ENCODE peak calls at places on chromosome 9, in six cellular contexts. N, F, O, W, B and G are unnamed samples.

GRCh38 chr9:68949271-68950000 is 64.5 kb downstream of the PRKACG start:
- DNase-seq in F (peak), B (no peak), W (no peak), O (peak), N (peak), G (no peak)

GRCh38 chr9:89021154-89021803 is 30.0 kb downstream of the S1PR3 start:
- DNase-seq in F (peak), N (peak), W (no peak), B (peak), O (no peak), G (no peak)

GRCh38 chr9:13267743-13268142 is 11.7 kb downstream of the MPDZ start:
- DNase-seq in B (no peak), F (no peak), O (no peak), W (no peak), N (peak), G (no peak)

GRCh38 chr9:81191222-81191621 is 498.1 kb downstream of the TLE1 start:
- DNase-seq in N (no peak), F (no peak), O (no peak), W (no peak), B (no peak), G (no peak)

GRCh38 chr9:82682431-82682830 is 380.5 kb downstream of the RASEF start:
- DNase-seq in N (no peak), B (no peak), W (no peak), F (no peak), O (no peak), G (no peak)

GRCh38 chr9:788777-789176 is 52.7 kb upstream of the DMRT1 start:
- DNase-seq in B (no peak), O (no peak), N (no peak), W (no peak), F (no peak), G (no peak)

GRCh38 chr9:135030711-135031245 is 56.7 kb upstream of the OLFM1 start:
- DNase-seq in F (no peak), B (no peak), N (no peak), W (no peak), O (no peak), G (no peak)

GRCh38 chr9:33166263-33167083 is 663 bp downstream of the B4GALT1 start:
- DNase-seq in W (peak), N (no peak), B (no peak), F (no peak), O (no peak), G (peak)

GRCh38 chr9:81035171-81035570 is 654.2 kb downstream of the TLE1 start:
- DNase-seq in N (peak), O (no peak), W (no peak), B (no peak), F (no peak), G (no peak)

GRCh38 chr9:109974143-109974917 is 194.3 kb downstream of the PALM2AKAP2 start:
- DNase-seq in F (no peak), N (no peak), O (no peak), B (no peak), W (no peak), G (no peak)

DNA sequence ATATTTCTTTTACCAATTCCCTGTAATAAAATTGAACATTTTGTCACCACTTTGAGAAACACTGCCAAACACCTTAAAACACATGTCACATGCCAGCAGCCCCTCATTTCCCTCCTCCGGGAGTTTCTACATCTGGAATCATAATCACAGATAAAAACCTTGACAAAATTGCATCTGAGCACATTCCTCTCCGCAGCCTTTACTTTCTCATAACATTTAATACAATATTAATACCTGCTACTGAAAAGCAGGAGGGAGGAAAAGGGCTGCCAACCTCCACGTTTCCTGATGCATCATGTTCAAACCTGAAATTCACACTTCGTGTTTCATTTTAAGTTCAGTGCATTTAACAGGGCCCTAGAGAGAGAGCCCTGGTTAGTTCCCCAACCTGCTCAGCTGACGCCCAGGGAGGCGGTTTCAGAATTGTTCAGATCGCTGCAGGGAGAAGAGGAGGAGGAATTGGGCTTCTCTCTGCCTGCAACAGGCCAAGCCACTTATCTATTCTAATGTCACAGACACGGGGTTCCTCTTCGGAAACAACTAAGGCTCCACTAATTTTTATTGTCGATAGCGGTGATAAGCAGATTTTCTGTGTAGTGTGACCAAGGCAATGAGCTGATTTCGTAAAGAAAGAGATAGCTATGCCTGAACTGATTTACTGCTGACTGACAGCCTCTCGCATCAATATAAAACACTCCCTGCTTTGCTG is 5.0 kb upstream of the LHX2 start:
- DNase-seq in B (no peak), F (no peak), N (no peak), W (no peak), O (no peak), G (no peak)
- H3K4me3 ChIP-seq in B (no peak), F (no peak), N (no peak), W (no peak), O (no peak), G (no peak)

GRCh38 chr9:130447193-130447816 is 2.5 kb downstream of the ASS1 start:
- DNase-seq in O (no peak), N (no peak), W (no peak), B (peak), F (no peak), G (no peak)

GRCh38 chr9:130445268-130445983 is 665 bp downstream of the ASS1 start:
- DNase-seq in B (no peak), N (peak), W (peak), O (no peak), F (no peak), G (peak)

GRCh38 chr9:130448035-130448624 is 3.4 kb downstream of the ASS1 start:
- DNase-seq in O (no peak), N (no peak), F (no peak), B (no peak), W (no peak), G (peak)

GRCh38 chr9:130444565-130445221 is at the start of gene ASS1:
- DNase-seq in B (peak), F (peak), O (peak), N (no peak), W (peak), G (peak)

DNA sequence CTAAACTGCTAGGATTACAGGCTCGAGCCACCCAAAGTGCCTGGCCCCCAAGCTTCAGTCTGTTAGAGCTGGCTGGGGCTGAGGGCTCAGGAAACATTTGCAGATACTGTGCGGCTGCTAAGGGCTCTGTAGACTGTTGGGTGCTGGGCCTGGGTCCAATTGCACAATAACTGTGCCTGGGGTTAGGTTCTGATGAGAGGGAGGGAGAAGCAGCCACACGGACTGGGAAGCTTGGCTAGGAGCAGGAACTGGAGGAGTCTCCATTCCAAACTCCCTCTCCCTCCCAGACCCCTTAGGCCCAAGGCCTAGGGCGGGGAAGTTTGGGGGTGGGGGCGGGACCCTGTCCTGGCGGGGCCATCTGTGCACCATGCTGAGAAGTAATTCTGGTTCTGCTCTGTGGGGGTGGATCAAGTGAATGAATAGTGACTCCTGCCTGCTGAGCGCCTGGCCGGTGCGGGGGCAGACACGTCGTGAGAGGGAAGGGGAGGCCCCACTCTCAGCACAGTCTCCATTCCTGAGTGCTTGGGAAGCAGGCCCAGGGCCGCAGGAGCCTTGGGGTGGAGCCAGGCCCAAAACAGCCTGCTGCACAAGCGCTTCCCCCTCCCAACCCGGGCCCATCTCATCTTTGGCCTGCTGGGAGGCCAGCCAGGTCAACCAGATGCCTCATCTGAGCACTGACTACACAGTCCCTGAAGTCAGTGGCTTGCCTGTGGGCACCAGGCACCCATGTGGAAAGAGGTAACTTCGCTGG is 1.5 kb downstream of the ASS1 start:
- DNase-seq in N (peak), O (no peak), W (peak), F (peak), B (no peak), G (peak)
- H3K4me3 ChIP-seq in N (peak), O (no peak), W (peak), F (peak), B (peak), G (peak)

GRCh38 chr9:14438232-14438966 is 124.5 kb upstream of the NFIB start:
- DNase-seq in F (no peak), O (no peak), B (no peak), W (no peak), N (no peak), G (no peak)
- H3K4me3 ChIP-seq in F (no peak), O (no peak), B (no peak), W (no peak), N (no peak), G (no peak)

GRCh38 chr9:70044450-70045307 is 1.0 kb downstream of the MAMDC2 start:
- DNase-seq in N (peak), O (no peak), F (peak), W (peak), B (no peak), G (peak)

GRCh38 chr9:70049236-70049635 is 5.6 kb downstream of the MAMDC2 start:
- DNase-seq in N (peak), W (no peak), F (peak), B (peak), O (no peak), G (no peak)

GRCh38 chr9:70043689-70044449 is at the start of gene MAMDC2:
- DNase-seq in O (no peak), F (peak), W (peak), B (no peak), N (peak), G (peak)

GRCh38 chr9:70045452-70045851 is 1.8 kb downstream of the MAMDC2 start:
- DNase-seq in B (no peak), N (no peak), W (no peak), F (no peak), O (no peak), G (no peak)

DNA sequence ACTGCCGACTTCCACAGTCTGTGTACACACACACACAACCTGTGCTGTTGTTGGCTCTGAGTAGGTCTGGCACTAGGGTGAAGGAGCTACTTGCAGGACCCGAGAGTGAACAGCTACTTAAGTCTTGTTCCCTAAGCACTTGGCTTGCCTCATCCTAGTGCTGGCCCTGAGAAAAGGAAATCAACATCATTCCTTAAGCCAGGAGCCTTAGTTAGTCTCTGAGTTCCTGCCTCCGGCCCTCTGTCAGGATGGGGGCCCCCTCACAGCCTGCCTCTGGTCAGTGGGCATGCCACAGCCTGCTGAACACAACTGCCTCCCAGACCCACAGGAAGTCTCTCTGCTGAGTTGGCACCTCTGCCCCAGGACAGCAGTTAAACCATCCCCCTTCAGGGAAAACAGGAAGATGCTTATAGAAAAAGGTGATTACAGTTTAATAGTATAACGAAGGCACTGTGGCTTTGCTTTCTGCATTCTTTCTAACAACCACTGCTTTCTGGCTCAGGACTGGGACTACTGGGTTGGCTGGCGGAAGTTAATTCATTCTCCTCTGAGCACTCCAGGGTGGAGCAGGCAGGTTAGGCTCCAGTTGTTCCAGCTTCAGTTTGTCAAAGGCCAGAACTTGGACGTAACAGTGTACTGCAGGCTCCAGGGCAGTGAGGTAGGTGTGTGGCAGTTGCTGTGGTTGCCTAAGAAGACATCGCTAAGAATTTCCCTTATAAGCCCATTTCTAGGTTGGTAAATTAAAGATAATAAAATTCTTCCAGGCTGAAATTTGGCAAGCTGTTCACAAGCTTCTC is 2.8 kb downstream of the MAMDC2 start:
- DNase-seq in F (no peak), B (no peak), N (peak), O (no peak), W (no peak), G (no peak)
- H3K4me3 ChIP-seq in F (no peak), B (no peak), N (no peak), O (no peak), W (no peak), G (no peak)

GRCh38 chr9:127768666-127769065 is 9.8 kb downstream of the SH2D3C start:
- DNase-seq in B (no peak), O (no peak), W (no peak), N (no peak), F (no peak), G (no peak)

GRCh38 chr9:127769101-127769500 is 9.4 kb downstream of the SH2D3C start:
- DNase-seq in W (no peak), F (no peak), B (no peak), N (no peak), O (no peak), G (no peak)

GRCh38 chr9:127771570-127772189 is 6.8 kb downstream of the SH2D3C start:
- DNase-seq in O (no peak), N (no peak), F (no peak), W (no peak), B (no peak), G (no peak)

GRCh38 chr9:127770905-127771569 is 7.4 kb downstream of the SH2D3C start:
- DNase-seq in F (peak), W (peak), O (peak), B (peak), N (peak), G (peak)

DNA sequence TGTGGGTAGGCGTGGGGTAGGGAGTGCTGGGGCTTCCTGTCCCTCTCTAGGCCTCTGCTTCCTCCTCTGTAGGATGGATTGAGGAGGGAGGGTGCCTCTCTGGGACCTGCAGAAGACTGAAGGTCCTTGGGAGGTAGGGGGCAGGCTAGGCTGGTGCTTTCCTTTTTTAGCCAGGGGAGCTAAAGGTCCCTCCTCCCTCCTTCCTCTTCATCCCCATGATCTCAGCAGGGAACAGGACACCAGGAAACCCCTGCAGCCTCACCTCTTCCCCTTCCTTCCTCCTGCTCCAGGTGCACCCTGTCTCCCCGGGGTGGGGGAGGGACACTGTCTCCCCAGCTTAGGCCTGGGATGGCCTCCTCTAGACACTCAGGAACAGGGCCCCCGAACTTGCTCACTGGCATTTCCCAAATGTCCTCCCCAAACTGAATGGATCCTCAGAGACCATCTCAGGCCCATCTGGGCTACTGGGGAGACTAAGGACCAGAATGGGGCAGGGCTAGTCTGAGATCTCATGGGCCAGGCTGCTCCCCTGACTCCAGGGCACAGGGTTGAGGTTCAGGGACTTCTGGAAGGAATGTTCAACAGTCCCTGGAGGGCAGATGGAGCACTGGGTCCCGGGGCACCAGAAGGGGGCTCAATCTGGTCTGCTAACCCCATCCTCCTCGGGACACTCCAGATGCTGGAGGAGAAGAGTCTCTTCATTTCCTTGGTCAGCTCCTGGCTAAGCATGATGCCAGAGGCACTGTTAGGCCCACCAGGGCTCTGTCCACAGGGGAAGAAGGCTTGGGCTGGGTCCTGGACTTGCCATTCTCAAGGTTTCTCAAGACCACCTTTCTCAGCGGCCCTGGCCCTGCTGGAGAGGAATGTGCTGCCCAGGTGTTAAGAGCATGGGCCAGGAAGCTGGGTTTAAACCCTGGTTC is 8.2 kb downstream of the SH2D3C start:
- DNase-seq in O (no peak), F (no peak), N (no peak), W (no peak), B (no peak), G (no peak)
- H3K4me3 ChIP-seq in O (peak), F (peak), N (no peak), W (peak), B (peak), G (no peak)

GRCh38 chr9:137138701-137139467 is at the start of gene GRIN1:
- DNase-seq in W (peak), O (no peak), B (no peak), N (peak), F (no peak), G (peak)
- H3K4me3 ChIP-seq in W (peak), O (no peak), B (no peak), N (no peak), F (peak), G (no peak)

GRCh38 chr9:83976372-83976771 is 3.6 kb downstream of the HNRNPK start:
- DNase-seq in O (no peak), B (no peak), N (no peak), F (no peak), W (no peak), G (no peak)
- H3K4me3 ChIP-seq in O (no peak), B (no peak), N (no peak), F (no peak), W (no peak), G (no peak)

DNA sequence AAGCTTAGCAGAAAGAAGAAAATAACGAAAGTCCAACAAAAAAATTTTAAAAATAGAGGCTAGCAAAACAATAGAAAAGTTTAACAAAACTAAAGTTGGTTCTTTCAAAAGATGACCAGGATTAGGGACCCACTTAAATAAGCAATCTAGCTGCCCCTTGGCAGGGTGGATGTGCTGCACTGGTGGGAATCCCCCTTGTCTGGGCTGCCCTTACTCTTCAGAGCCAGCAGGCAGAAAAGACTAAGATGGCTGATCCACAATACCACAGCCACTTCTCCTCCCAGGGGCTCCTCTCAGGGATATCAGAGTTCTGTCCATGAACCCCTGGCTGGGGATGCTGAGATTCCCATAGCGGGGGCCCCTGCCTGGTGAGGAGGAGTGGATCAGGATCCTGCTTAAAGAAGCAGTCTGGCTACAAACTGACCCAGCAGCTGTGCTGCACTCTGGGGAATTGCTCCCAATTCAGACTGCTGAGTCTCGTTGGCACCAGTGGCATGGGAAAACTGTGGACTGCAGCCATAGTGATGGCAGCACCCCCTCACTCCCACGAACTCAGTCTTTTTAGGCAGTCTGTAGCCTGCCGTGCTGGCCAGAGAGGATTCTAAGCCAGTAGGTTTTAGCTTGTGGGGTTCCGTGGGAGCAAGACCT is 2.7 kb upstream of the INSL6 start:
- DNase-seq in W (no peak), N (peak), F (no peak), O (no peak), B (no peak), G (no peak)
- H3K4me3 ChIP-seq in W (no peak), N (no peak), F (no peak), O (no peak), B (no peak), G (no peak)